ENCODE peak calls at places on chromosomes 12 and 14, in four cellular contexts. X is activated gamma-delta T cell treated with Interleukin-2 at 50 U/mL for 16 hours, K is endothelial cell, F is thoracic aorta. B is an unnamed sample.

GRCh38 chr14:54812661-54813060 is 90.0 kb downstream of the GCH1 start:
- DNase-seq in X (no peak), K (no peak), F (no peak), B (no peak)

GRCh38 chr12:76863811-76864210 is 15.0 kb downstream of the CSRP2 start:
- DNase-seq in X (no peak), K (no peak), F (no peak), B (no peak)

GRCh38 chr14:23512156-23512555 is 39.4 kb downstream of the ZFHX2 start:
- DNase-seq in X (no peak), K (no peak), F (no peak), B (no peak)

GRCh38 chr14:23299558-23299957 is 3.1 kb downstream of the PPP1R3E start:
- DNase-seq in X (no peak), K (no peak), F (no peak), B (peak)

GRCh38 chr12:85076688-85077430 is 40.7 kb downstream of the LRRIQ1 start:
- DNase-seq in X (no peak), K (no peak), F (no peak), B (peak)

GRCh38 chr12:53004178-53004577 is 2.1 kb upstream of the EIF4B start:
- DNase-seq in X (no peak), K (no peak), F (no peak), B (no peak)

GRCh38 chr12:13252024-13252423 is 55.5 kb downstream of the EMP1 start:
- DNase-seq in X (no peak), K (no peak), F (no peak), B (no peak)

GRCh38 chr14:67411820-67412421 is at the start of gene PLEK2:
- DNase-seq in X (peak), K (no peak), F (no peak), B (no peak)

GRCh38 chr12:83945871-83946270 is 966.7 kb downstream of the SLC6A15 start:
- DNase-seq in X (no peak), K (no peak), F (no peak), B (peak)

GRCh38 chr12:16475521-16475920 is 128.1 kb downstream of the MGST1 start:
- DNase-seq in X (no peak), K (no peak), F (no peak), B (no peak)

GRCh38 chr12:31387466-31387865 is 61.5 kb upstream of the SINHCAF start:
- DNase-seq in X (no peak), K (no peak), F (no peak), B (no peak)